ENCODE peak calls at places on chromosomes 11 and 22, in five cellular contexts. H is PC-3; F is tibial nerve; P is PC-9; X is CD8-positive, alpha-beta T cell. D is an unnamed sample.
A peak's percentile ranks its signal among the peaks of the same experiment; 100 is the strongest.

GRCh38 chr22:49964136-49964492 is 3.5 kb downstream of the PIM3 start:
- DNase-seq in H (no peak), F (peak; percentile 12), P (no peak), X (no peak), D (no peak)

GRCh38 chr11:107282195-107282594 is 175.4 kb downstream of the CWF19L2 start:
- DNase-seq in H (no peak), F (no peak), P (no peak), X (no peak), D (no peak)

GRCh38 chr11:30346068-30346688 is 23.3 kb downstream of the ARL14EP start:
- DNase-seq in H (peak; percentile 64), F (no peak), P (peak; percentile 42), X (no peak), D (no peak)

GRCh38 chr11:96162816-96163499 is 180.0 kb downstream of the MAML2 start:
- DNase-seq in H (peak; percentile 63), F (no peak), P (peak; percentile 33), X (no peak), D (no peak)

GRCh38 chr11:10410106-10410843 is 44.8 kb upstream of the AMPD3 start:
- DNase-seq in H (no peak), F (no peak), P (no peak), X (no peak), D (no peak)

GRCh38 chr11:116791002-116791812 is 472 bp downstream of the APOA5 start:
- DNase-seq in H (peak; percentile 48), F (peak; percentile 56), P (peak; percentile 50), X (peak; percentile 66), D (no peak)

GRCh38 chr11:23564370-23564769 is 704.1 kb upstream of the CCDC179 start:
- DNase-seq in H (no peak), F (no peak), P (no peak), X (no peak), D (no peak)

GRCh38 chr22:38629108-38629507 is 27.1 kb downstream of the FAM227A start:
- DNase-seq in H (no peak), F (no peak), P (no peak), X (no peak), D (no peak)

GRCh38 chr11:33412231-33412630 is 155.1 kb downstream of the HIPK3 start:
- DNase-seq in H (no peak), F (no peak), P (no peak), X (no peak), D (no peak)

GRCh38 chr22:35900483-35901168 is 128.0 kb downstream of the RBFOX2 start:
- DNase-seq in H (peak; percentile 43), F (no peak), P (peak; percentile 91), X (no peak), D (no peak)

GRCh38 chr11:126603486-126603885 is 248.0 kb downstream of the ST3GAL4 start:
- DNase-seq in H (no peak), F (no peak), P (no peak), X (no peak), D (no peak)

GRCh38 chr11:5930614-5931013 is 11.4 kb upstream of the OR56A3 start:
- DNase-seq in H (no peak), F (no peak), P (no peak), X (no peak), D (no peak)

GRCh38 chr22:29476116-29476515 is 3.9 kb upstream of the NEFH start:
- DNase-seq in H (no peak), F (no peak), P (no peak), X (no peak), D (no peak)

DNA sequence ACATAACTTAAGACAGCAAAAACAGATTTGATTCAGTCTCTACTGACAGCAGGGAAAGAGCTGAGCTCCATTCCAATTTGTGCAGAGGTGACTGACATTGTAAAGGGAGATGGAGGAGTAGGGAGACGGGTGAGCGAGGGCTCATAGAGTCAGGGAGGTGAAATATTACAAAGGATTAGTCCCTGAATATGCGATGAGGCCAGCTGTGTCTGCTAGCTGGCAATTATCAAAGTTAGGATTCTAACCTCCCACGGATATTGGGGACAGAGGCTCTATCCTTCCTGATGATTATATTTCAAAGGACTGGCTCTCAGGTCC is 8.3 kb downstream of the PLAAT2 start:
- DNase-seq in H (no peak), F (no peak), P (no peak), X (no peak), D (no peak)
- TF ChIP-seq CTCF in H (no peak), F (no peak), P (no peak), X (no peak), D (no peak)

DNA sequence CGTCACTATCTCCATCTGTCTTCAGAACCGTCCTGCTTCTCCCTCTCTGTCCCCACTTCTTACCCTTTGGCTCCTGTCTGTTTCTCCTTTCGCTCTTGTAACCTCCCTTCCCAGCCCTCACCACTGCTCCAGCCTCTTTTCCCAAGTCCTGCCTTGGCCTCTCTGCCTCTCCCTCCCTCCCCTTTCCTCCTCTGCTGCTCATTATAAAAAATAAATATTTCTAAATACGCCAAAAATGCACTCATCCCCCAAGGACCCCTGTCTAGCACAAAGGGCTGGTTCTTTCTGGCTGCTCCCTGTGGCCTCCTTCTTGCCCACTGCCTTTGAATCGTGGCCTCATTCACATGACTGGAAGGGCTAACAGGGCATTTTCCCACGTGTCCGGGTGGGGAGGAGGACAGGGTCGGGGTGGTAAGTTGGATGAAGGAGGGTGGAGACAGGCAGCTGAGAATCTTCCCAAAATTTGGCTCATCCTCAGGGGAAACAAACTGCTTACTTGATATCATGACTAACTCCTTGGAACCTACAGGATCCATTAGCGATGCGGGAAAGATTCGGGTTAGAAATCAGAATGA is 26.4 kb upstream of the OAF start:
- DNase-seq in H (no peak), F (peak; percentile 55), P (no peak), X (no peak), D (no peak)
- H3K4me3 ChIP-seq in H (no peak overlapping the region), F (no peak overlapping the region), P (no peak overlapping the region), X (no peak overlapping the region), D (no peak overlapping the region)

DNA sequence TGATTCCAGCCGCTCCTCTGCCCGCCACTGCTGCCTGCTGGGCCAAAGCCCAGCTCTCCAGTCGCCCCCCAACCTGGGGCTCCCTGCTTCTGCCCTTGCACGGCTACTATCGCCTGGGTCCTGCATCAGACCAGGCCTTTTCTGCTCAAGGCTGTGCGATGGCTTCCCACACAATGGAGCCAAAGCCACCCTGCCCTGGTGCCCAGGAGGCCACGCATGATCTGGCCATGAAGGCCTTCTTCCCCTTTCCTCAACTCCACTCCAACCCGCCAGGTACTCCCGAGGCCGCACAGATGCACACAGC is 45.8 kb downstream of the SGSM3 start:
- DNase-seq in H (no peak), F (no peak), P (no peak), X (no peak), D (no peak)
- H3K36me3 ChIP-seq in H (peaks cover 6% of the 10 kb centered on the region), F (peaks cover 83% of the 10 kb centered on the region), P (peaks cover 9% of the 10 kb centered on the region), X (peaks cover 42% of the 10 kb centered on the region), D (peaks cover 55% of the 10 kb centered on the region)

GRCh38 chr11:99739464-99740089 is 718.8 kb downstream of the CNTN5 start:
- DNase-seq in H (peak; percentile 76), F (no peak), P (no peak), X (no peak), D (no peak)
- TF ChIP-seq CTCF in H (peak; percentile 90), F (no peak), P (peak; percentile 81), X (no peak), D (no peak)

D was measured in BJ.